ENCODE peak calls at places on chromosomes 12 and 14, in four cellular contexts. One of them, this sample, is unnamed. For H3K4me1, the result is how much of the 10 kb centered on the place peaks cover.

GRCh38 chr12:16583991-16584745 is 21.8 kb downstream of the LMO3 start:
- DNase-seq in fibroblast of lung: peak
- DNase-seq in HepG2: no peak
- DNase-seq in H1: no peak
- DNase-seq in this sample: peak

GRCh38 chr14:74404435-74404834 is 21.6 kb downstream of the SYNDIG1L start:
- DNase-seq in fibroblast of lung: no peak
- DNase-seq in HepG2: no peak
- DNase-seq in H1: no peak
- DNase-seq in this sample: no peak

GRCh38 chr14:86892167-86892956 is 1100.6 kb downstream of the GALC start:
- DNase-seq in fibroblast of lung: peak
- DNase-seq in HepG2: peak
- DNase-seq in H1: no peak
- DNase-seq in this sample: no peak

GRCh38 chr12:122928891-122929538 is 33.1 kb upstream of the VPS37B start:
- DNase-seq in fibroblast of lung: no peak
- DNase-seq in HepG2: no peak
- DNase-seq in H1: no peak
- DNase-seq in this sample: no peak

GRCh38 chr14:61477845-61478438 is 156.6 kb downstream of the PRKCH start:
- DNase-seq in fibroblast of lung: peak
- DNase-seq in HepG2: no peak
- DNase-seq in H1: no peak
- DNase-seq in this sample: no peak

GRCh38 chr12:79858518-79858917 is 76.4 kb downstream of the PPP1R12A start:
- DNase-seq in fibroblast of lung: peak
- DNase-seq in HepG2: peak
- DNase-seq in H1: no peak
- DNase-seq in this sample: no peak

GRCh38 chr12:5817246-5817645 is 127.8 kb downstream of the ANO2 start:
- DNase-seq in fibroblast of lung: no peak
- DNase-seq in HepG2: no peak
- DNase-seq in H1: no peak
- DNase-seq in this sample: no peak

GRCh38 chr12:80041691-80042090 is 57.6 kb upstream of the OTOGL start:
- DNase-seq in fibroblast of lung: peak
- DNase-seq in HepG2: no peak
- DNase-seq in H1: no peak
- DNase-seq in this sample: no peak

GRCh38 chr12:31321565-31322228 is 4.3 kb downstream of the SINHCAF start:
- DNase-seq in fibroblast of lung: peak
- DNase-seq in HepG2: no peak
- DNase-seq in H1: no peak
- DNase-seq in this sample: no peak

GRCh38 chr12:62715086-62715786 is 219.7 kb downstream of the PPM1H start:
- DNase-seq in fibroblast of lung: no peak
- DNase-seq in HepG2: no peak
- DNase-seq in H1: no peak
- DNase-seq in this sample: no peak

GRCh38 chr12:28776913-28777312 is 372.2 kb upstream of the FAR2 start:
- DNase-seq in fibroblast of lung: no peak
- DNase-seq in HepG2: no peak
- DNase-seq in H1: no peak
- DNase-seq in this sample: no peak

GRCh38 chr14:68442828-68443460 is 349.9 kb downstream of the ZFP36L1 start:
- DNase-seq in fibroblast of lung: peak
- DNase-seq in HepG2: no peak
- DNase-seq in H1: no peak
- DNase-seq in this sample: no peak

GRCh38 chr12:40820794-40821484 is 128.7 kb downstream of the CNTN1 start:
- DNase-seq in fibroblast of lung: no peak
- DNase-seq in HepG2: no peak
- DNase-seq in H1: no peak
- DNase-seq in this sample: no peak

GRCh38 chr12:114851981-114852380 is 168.0 kb upstream of the TBX3 start:
- DNase-seq in fibroblast of lung: no peak
- DNase-seq in HepG2: no peak
- DNase-seq in H1: no peak
- DNase-seq in this sample: no peak

GRCh38 chr12:102503056-102503681 is 22.8 kb upstream of the IGF1 start:
- DNase-seq in fibroblast of lung: no peak
- DNase-seq in HepG2: no peak
- DNase-seq in H1: no peak
- DNase-seq in this sample: no peak

GRCh38 chr14:100384819-100385813 is 62.0 kb downstream of the SLC25A47 start:
- DNase-seq in fibroblast of lung: peak
- DNase-seq in HepG2: peak
- DNase-seq in H1: no peak
- DNase-seq in this sample: no peak

GRCh38 chr14:24366664-24367505 is 1.1 kb upstream of the NFATC4 start:
- DNase-seq in fibroblast of lung: peak
- DNase-seq in HepG2: peak
- DNase-seq in H1: peak
- DNase-seq in this sample: no peak

GRCh38 chr12:120468846-120469449 is 600 bp downstream of the SRSF9 start:
- DNase-seq in fibroblast of lung: peak
- DNase-seq in HepG2: no peak
- DNase-seq in H1: no peak
- DNase-seq in this sample: no peak

GRCh38 chr14:87264386-87264785 is 728.6 kb downstream of the GALC start:
- DNase-seq in fibroblast of lung: no peak
- DNase-seq in HepG2: no peak
- DNase-seq in H1: no peak
- DNase-seq in this sample: peak

GRCh38 chr12:105378821-105379400 is 48.4 kb downstream of the C12orf75 start:
- DNase-seq in fibroblast of lung: no peak
- DNase-seq in HepG2: peak
- DNase-seq in H1: peak
- DNase-seq in this sample: no peak

GRCh38 chr14:33509927-33510535 is 440.8 kb downstream of the EGLN3 start:
- DNase-seq in fibroblast of lung: peak
- DNase-seq in HepG2: no peak
- DNase-seq in H1: no peak
- DNase-seq in this sample: no peak

GRCh38 chr12:95884998-95885397 is 26.2 kb downstream of the SNRPF start:
- DNase-seq in fibroblast of lung: no peak
- DNase-seq in HepG2: peak
- DNase-seq in H1: no peak
- DNase-seq in this sample: no peak

GRCh38 chr14:34449819-34450541 is 12.1 kb downstream of the SPTSSA start:
- DNase-seq in fibroblast of lung: no peak
- DNase-seq in HepG2: no peak
- DNase-seq in H1: no peak
- DNase-seq in this sample: no peak

GRCh38 chr12:69688496-69689427 is 10.3 kb downstream of the BEST3 start:
- DNase-seq in fibroblast of lung: peak
- DNase-seq in HepG2: peak
- DNase-seq in H1: peak
- DNase-seq in this sample: peak

GRCh38 chr12:117367006-117367638 is 5.7 kb upstream of the NOS1 start:
- DNase-seq in fibroblast of lung: peak
- DNase-seq in HepG2: peak
- DNase-seq in H1: peak
- DNase-seq in this sample: peak

GRCh38 chr14:50012644-50013043 is 103.7 kb downstream of the VCPKMT start:
- DNase-seq in fibroblast of lung: peak
- DNase-seq in HepG2: no peak
- DNase-seq in H1: no peak
- DNase-seq in this sample: no peak

GRCh38 chr12:93785262-93786010 is 108.3 kb downstream of the CRADD start:
- DNase-seq in fibroblast of lung: peak
- DNase-seq in HepG2: peak
- DNase-seq in H1: no peak
- DNase-seq in this sample: peak

GRCh38 chr12:32322354-32322753 is 77.0 kb upstream of the FGD4 start:
- DNase-seq in fibroblast of lung: no peak
- DNase-seq in HepG2: no peak
- DNase-seq in H1: no peak
- DNase-seq in this sample: no peak

GRCh38 chr12:105986779-105987686 is 151.7 kb downstream of the NUAK1 start:
- DNase-seq in fibroblast of lung: peak
- DNase-seq in HepG2: no peak
- DNase-seq in H1: no peak
- DNase-seq in this sample: peak

GRCh38 chr12:99686142-99686541 is 38.6 kb downstream of the GARIN6 start:
- DNase-seq in fibroblast of lung: no peak
- DNase-seq in HepG2: no peak
- DNase-seq in H1: no peak
- DNase-seq in this sample: no peak

GRCh38 chr14:67673451-67673850 is 981 bp downstream of the VTI1B start:
- DNase-seq in fibroblast of lung: peak
- DNase-seq in HepG2: no peak
- DNase-seq in H1: no peak
- DNase-seq in this sample: no peak

GRCh38 chr14:54512393-54512792 is 2.7 kb downstream of the CGRRF1 start:
- DNase-seq in fibroblast of lung: no peak
- DNase-seq in HepG2: no peak
- DNase-seq in H1: no peak
- DNase-seq in this sample: no peak

GRCh38 chr14:91745329-91745728 is 13.4 kb upstream of the CATSPERB start:
- DNase-seq in fibroblast of lung: no peak
- DNase-seq in HepG2: no peak
- DNase-seq in H1: no peak
- DNase-seq in this sample: no peak

GRCh38 chr12:153080-153746 is 60.7 kb downstream of the SLC6A12 start:
- DNase-seq in fibroblast of lung: peak
- DNase-seq in HepG2: peak
- DNase-seq in H1: peak
- DNase-seq in this sample: no peak

GRCh38 chr12:93743229-93743998 is 66.2 kb downstream of the CRADD start:
- DNase-seq in fibroblast of lung: no peak
- DNase-seq in HepG2: no peak
- DNase-seq in H1: no peak
- DNase-seq in this sample: no peak

GRCh38 chr14:80269338-80269935 is 58.1 kb upstream of the DIO2 start:
- DNase-seq in fibroblast of lung: peak
- DNase-seq in HepG2: no peak
- DNase-seq in H1: no peak
- DNase-seq in this sample: no peak

GRCh38 chr14:65238456-65238855 is 136.1 kb upstream of the MAX start:
- DNase-seq in fibroblast of lung: peak
- DNase-seq in HepG2: peak
- DNase-seq in H1: no peak
- DNase-seq in this sample: no peak

GRCh38 chr12:6829532-6830220 is 1.5 kb downstream of the P3H3 start:
- DNase-seq in fibroblast of lung: no peak
- DNase-seq in HepG2: peak
- DNase-seq in H1: peak
- DNase-seq in this sample: no peak

GRCh38 chr12:86683568-86683991 is 427.4 kb upstream of the MGAT4C start:
- DNase-seq in fibroblast of lung: peak
- DNase-seq in HepG2: no peak
- DNase-seq in H1: no peak
- DNase-seq in this sample: no peak

GRCh38 chr14:28245216-28245615 is 521.4 kb upstream of the FOXG1 start:
- DNase-seq in fibroblast of lung: no peak
- DNase-seq in HepG2: no peak
- DNase-seq in H1: no peak
- DNase-seq in this sample: no peak

GRCh38 chr12:14560904-14561574 is 6.6 kb downstream of the PLBD1 start:
- DNase-seq in fibroblast of lung: no peak
- DNase-seq in HepG2: no peak
- DNase-seq in H1: no peak
- DNase-seq in this sample: no peak

GRCh38 chr12:14561677-14562076 is 6.0 kb downstream of the PLBD1 start:
- DNase-seq in fibroblast of lung: no peak
- DNase-seq in HepG2: no peak
- DNase-seq in H1: no peak
- DNase-seq in this sample: no peak

GRCh38 chr12:14558377-14559051 is 9.2 kb downstream of the PLBD1 start:
- DNase-seq in fibroblast of lung: no peak
- DNase-seq in HepG2: no peak
- DNase-seq in H1: no peak
- DNase-seq in this sample: no peak

GRCh38 chr12:14554281-14555008 is 13.2 kb downstream of the PLBD1 start:
- DNase-seq in fibroblast of lung: no peak
- DNase-seq in HepG2: no peak
- DNase-seq in H1: no peak
- DNase-seq in this sample: no peak

DNA sequence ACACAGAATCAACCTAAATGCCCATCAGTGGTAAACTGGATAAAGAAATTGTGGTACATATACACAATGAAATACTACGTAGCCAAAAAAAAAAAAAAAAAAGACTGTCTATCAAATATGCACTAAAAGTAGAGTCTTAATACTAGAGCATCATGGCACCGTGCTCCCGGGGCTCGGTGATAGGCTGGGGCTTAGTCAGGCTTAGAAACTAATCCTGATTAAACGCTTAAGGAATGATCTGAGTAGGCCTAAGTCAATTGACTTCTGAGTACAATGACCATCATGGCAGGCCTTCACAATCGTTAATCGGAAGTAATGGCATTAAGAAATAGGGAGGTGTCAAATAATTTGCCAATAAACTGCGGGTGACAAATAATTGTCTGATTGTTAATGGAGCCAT is 9.7 kb downstream of the PLBD1 start:
- DNase-seq in fibroblast of lung: no peak
- DNase-seq in HepG2: no peak
- DNase-seq in H1: no peak
- DNase-seq in this sample: no peak
- H3K4me1 ChIP-seq in fibroblast of lung: under half
- H3K4me1 ChIP-seq in HepG2: under half
- H3K4me1 ChIP-seq in H1: under half
- H3K4me1 ChIP-seq in this sample: under half

GRCh38 chr12:53955036-53955775 is 503 bp downstream of the HOXC12 start:
- DNase-seq in fibroblast of lung: no peak
- DNase-seq in HepG2: no peak
- DNase-seq in H1: no peak
- DNase-seq in this sample: no peak
- TF ChIP-seq EZH2 in fibroblast of lung: peak
- TF ChIP-seq EZH2 in HepG2: no peak
- TF ChIP-seq EZH2 in H1: peak
- TF ChIP-seq EZH2 in this sample: peak

DNA sequence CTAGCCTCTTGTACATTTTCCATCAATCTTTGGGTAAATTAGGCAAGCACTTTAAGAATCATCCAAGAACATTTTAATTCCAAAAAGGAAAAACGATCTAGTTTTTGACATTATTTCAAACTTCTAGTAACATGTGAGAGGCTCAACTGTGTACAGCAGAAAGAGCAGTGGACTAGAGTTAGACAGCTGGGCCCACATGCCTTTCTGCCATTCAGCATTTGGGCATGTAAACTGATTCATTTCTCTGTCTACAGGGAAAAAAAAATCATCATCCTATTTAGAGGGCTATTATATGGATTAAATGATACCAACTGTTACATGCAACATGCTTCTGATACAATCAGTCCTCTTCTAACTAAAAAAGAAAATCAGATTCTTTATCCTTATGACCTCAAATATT is 17.7 kb downstream of the ATP2B1 start:
- DNase-seq in fibroblast of lung: no peak
- DNase-seq in HepG2: no peak
- DNase-seq in H1: no peak
- DNase-seq in this sample: no peak
- H3K4me1 ChIP-seq in fibroblast of lung: under half
- H3K4me1 ChIP-seq in HepG2: under half
- H3K4me1 ChIP-seq in H1: under half
- H3K4me1 ChIP-seq in this sample: under half

GRCh38 chr12:49335955-49336644 is 888 bp downstream of the C1QL4 start:
- DNase-seq in fibroblast of lung: no peak
- DNase-seq in HepG2: no peak
- DNase-seq in H1: peak
- DNase-seq in this sample: no peak
- TF ChIP-seq EZH2 in fibroblast of lung: peak
- TF ChIP-seq EZH2 in HepG2: no peak
- TF ChIP-seq EZH2 in H1: peak
- TF ChIP-seq EZH2 in this sample: no peak